ENCODE peak calls at places on chromosome 17, in five cellular contexts. N, S, U, M and D are unnamed samples.

GRCh38 chr17:46088595-46088994 is 89.5 kb downstream of the STH start:
- DNase-seq in N (no peak), S (no peak), U (no peak), M (no peak), D (no peak)

GRCh38 chr17:77708936-77709335 is 249.6 kb upstream of the TNRC6C start:
- DNase-seq in N (no peak), S (no peak), U (no peak), M (no peak), D (no peak)

GRCh38 chr17:32741381-32741780 is 135.5 kb downstream of the MYO1D start:
- DNase-seq in N (no peak), S (no peak), U (no peak), M (no peak), D (no peak)

GRCh38 chr17:57442914-57443571 is 186.7 kb downstream of the MSI2 start:
- DNase-seq in N (no peak), S (no peak), U (no peak), M (no peak), D (no peak)

GRCh38 chr17:19706791-19707727 is 9.3 kb downstream of the SLC47A2 start:
- DNase-seq in N (peak; percentile 45), S (no peak), U (peak; percentile 1), M (no peak), D (no peak)

GRCh38 chr17:76581515-76581914 is 4.1 kb downstream of the ST6GALNAC2 start:
- DNase-seq in N (no peak), S (no peak), U (no peak), M (no peak), D (no peak)

GRCh38 chr17:39027037-39027436 is 59.8 kb upstream of the FBXO47 start:
- DNase-seq in N (peak; percentile 71), S (no peak), U (peak; percentile 25), M (no peak), D (no peak)

GRCh38 chr17:49490271-49490670 is 4.8 kb upstream of the NGFR start:
- DNase-seq in N (no peak), S (no peak), U (no peak), M (no peak), D (no peak)

GRCh38 chr17:50765454-50766221 is 1.7 kb downstream of the ANKRD40CL start:
- DNase-seq in N (no peak), S (peak; percentile 29), U (no peak), M (peak; percentile 37), D (no peak)

GRCh38 chr17:82483204-82483660 is 24.7 kb downstream of the NARF start:
- DNase-seq in N (no peak), S (no peak), U (no peak), M (no peak), D (no peak)

GRCh38 chr17:44204453-44204882 is 4.8 kb upstream of the ATXN7L3 start:
- DNase-seq in N (no peak), S (no peak), U (no peak), M (no peak), D (no peak)

GRCh38 chr17:70086468-70086867 is 11.4 kb downstream of the KCNJ16 start:
- DNase-seq in N (no peak), S (no peak), U (no peak), M (no peak), D (no peak)

GRCh38 chr17:68792042-68792685 is 163.0 kb downstream of the ABCA8 start:
- DNase-seq in N (no peak), S (no peak), U (no peak), M (no peak), D (no peak)

GRCh38 chr17:16987830-16988601 is 16.1 kb upstream of the TNFRSF13B start:
- DNase-seq in N (no peak), S (no peak), U (peak; percentile 24), M (peak; percentile 99), D (no peak)

GRCh38 chr17:2053380-2054261 is 1.3 kb upstream of the HIC1 start:
- DNase-seq in N (peak; percentile 89), S (peak; percentile 49), U (peak; percentile 38), M (no peak), D (no peak)
- TF ChIP-seq ATF3 in N (no peak), S (no peak), U (peak; percentile 31), M (no peak), D (no peak)

GRCh38 chr17:7240375-7240774 is 1.1 kb upstream of the PHF23 start:
- DNase-seq in N (no peak), S (no peak), U (no peak), M (no peak), D (no peak)

GRCh38 chr17:7239091-7240027 is at the start of gene PHF23:
- DNase-seq in N (peak; percentile 94), S (peak; percentile 97), U (peak; percentile 83), M (peak; percentile 97), D (peak; percentile 99)

GRCh38 chr17:7241047-7241733 is 1.1 kb downstream of the GABARAP start:
- DNase-seq in N (no peak), S (no peak), U (no peak), M (no peak), D (no peak)

GRCh38 chr17:7242717-7243576 is 698 bp upstream of the GABARAP start:
- DNase-seq in N (peak; percentile 96), S (peak; percentile 92), U (peak; percentile 70), M (peak; percentile 81), D (peak; percentile 95)

DNA sequence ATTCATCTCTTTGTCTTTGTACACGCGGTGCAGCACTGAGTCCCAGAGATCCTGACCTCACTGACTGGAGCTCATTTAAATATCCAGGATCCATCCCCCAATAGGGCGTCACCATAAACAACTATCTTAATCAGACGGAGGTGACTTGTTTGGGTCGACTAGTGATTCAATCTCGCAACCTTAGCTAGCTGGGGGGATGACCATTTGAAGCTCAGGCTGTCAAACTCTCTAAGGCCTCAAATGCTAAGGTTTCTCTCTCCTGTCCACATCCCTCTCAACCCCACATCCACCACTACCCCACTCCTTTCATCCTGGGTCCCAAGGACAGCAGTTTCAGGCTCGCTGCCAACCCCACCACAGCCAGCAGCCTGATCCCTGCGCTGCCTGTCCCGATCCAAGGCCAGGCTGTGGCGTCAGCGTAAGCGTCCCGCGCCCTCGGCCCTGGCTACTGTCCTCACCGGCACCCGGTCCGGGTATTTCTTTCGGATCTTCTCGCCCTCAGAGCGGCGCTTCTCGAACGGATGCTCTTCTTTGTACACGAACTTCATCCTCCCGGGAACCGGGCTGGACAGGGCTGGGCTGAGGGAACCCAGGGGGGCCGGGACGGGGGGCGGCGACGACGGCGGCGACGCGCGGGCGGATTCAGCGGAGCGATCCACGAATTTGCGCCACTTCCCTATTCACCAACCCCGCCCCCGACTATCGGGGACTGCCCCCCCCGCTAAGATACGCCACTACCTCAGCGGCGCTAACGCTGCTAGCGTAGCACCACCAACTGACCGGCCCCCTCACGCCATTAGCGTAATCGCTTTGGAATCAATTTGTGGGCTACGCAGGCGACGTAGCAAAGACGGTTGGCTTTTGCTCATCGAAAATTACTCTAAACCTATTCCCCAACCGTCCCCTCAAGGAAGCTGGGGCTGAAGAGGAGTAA is at the start of gene GABARAP:
- DNase-seq in N (peak; percentile 97), S (peak; percentile 82), U (peak; percentile 66), M (peak; percentile 60), D (peak; percentile 83)
- TF ChIP-seq POLR2A in N (peak; percentile 70), S (peak; percentile 48), U (peak; percentile 10), M (peak; percentile 53), D (peak; percentile 30)

GRCh38 chr17:42514867-42515266 is 21.2 kb upstream of the NAGLU start:
- DNase-seq in N (no peak), S (no peak), U (peak; percentile 12), M (no peak), D (no peak)
- TF ChIP-seq SRF in N (no peak), S (no peak), U (no peak), M (no peak), D (no peak)

DNA sequence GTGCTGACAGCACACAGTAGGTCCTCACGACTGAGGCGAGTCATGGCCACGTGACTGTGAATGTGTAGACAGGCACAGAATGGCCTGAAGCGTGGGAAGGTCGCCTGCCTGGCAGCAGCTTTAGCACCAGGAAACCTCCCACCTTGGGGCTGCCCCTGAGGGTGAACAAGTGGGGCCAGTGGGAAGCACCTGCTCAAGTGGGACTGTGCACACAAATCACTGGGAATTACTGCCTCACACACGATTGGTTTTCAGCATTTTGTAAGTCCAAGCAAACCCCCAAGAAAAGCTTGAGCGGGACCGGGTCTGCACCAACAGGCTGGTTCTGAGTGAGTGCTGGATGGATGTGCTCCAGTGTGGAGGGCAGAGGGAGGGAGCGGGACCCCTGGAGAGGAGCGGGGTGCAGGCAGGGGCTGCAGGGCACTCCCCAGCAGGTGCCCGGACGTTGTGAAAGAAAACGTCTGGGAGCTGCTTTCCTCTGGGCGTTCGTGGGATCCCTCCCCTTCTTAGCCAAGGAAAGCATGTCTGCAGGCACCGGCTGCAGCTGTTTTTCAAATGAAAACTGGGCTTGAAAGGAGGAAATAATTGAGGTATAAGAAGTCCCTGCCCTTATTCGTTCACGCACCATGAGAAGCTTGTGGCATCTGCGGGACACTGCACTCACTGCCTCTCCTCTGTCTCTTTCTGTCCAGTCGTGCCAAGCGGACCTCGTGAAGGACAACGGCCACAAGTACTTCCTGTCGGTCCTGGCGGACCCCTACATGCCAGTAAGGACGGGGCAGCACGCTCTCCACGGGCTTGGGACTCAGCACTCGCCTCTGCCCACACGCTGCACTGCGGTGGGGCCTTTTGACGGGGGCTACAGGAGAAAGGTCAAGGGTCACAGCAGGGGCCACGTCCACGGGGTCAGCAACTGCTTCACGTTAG is 111.7 kb upstream of the CHMP6 start:
- DNase-seq in N (no peak), S (no peak), U (no peak), M (no peak), D (no peak)
- TF ChIP-seq ATF3 in N (no peak), S (no peak), U (no peak), M (no peak), D (no peak)

GRCh38 chr17:80832888-80833583 is 158.6 kb upstream of the CHMP6 start:
- DNase-seq in N (peak; percentile 79), S (peak; percentile 86), U (peak; percentile 97), M (peak; percentile 73), D (peak; percentile 88)
- TF ChIP-seq POLR2A in N (peak; percentile 78), S (no peak), U (peak; percentile 83), M (peak; percentile 79), D (no peak)

GRCh38 chr17:61508912-61509311 is 56.7 kb downstream of the TBX4 start:
- DNase-seq in N (no peak), S (no peak), U (no peak), M (no peak), D (no peak)

GRCh38 chr17:61510991-61511390 is 58.8 kb downstream of the TBX4 start:
- DNase-seq in N (no peak), S (no peak), U (no peak), M (no peak), D (no peak)

GRCh38 chr17:61507667-61508066 is 55.4 kb downstream of the TBX4 start:
- DNase-seq in N (no peak), S (no peak), U (no peak), M (no peak), D (no peak)

GRCh38 chr17:61511480-61512182 is 59.4 kb downstream of the TBX4 start:
- DNase-seq in N (no peak), S (no peak), U (no peak), M (no peak), D (no peak)

GRCh38 chr17:61510237-61510636 is 58.0 kb downstream of the TBX4 start:
- DNase-seq in N (no peak), S (no peak), U (no peak), M (no peak), D (no peak)
- TF ChIP-seq SRF in N (no peak), S (no peak), U (no peak), M (no peak), D (no peak)

DNA sequence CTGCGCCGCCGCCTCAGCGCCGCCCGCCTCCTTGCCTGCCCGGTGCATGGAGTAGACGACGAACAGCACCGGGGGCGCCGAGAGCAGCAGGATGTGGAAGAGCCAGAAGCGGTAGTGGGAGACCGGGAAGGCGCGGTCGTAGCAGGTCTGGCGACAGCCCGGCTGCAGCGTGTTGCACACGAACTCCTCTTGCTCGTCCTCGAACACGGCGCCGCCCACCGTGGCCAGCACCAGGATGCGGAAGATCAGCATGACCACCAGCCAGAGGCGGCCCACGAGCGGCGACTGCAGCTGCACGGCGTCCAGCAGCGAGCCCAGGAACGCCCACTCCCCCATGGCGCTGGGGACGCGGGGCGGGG is 1.1 kb downstream of the GJD3 start:
- DNase-seq in N (peak; percentile 65), S (no peak), U (no peak), M (no peak), D (no peak)
- TF ChIP-seq ATF3 in N (no peak), S (no peak), U (no peak), M (no peak), D (no peak)